ENCODE peak calls at places on chromosomes 5 and 9, in eight cellular contexts. W is ovary, O is brain microvascular endothelial cell, M is retina, J is AG09319, E is dermis microvascular lymphatic vessel endothelial cell, Q is AG20443, R is BJ. H is an unnamed sample.
A peak's percentile ranks its signal among the peaks of the same experiment; 100 is the strongest.

GRCh38 chr9:92607088-92607487 is 62.8 kb downstream of the IPPK start:
- DNase-seq in Q (peak; percentile 45), R (no peak), O (peak; percentile 51), J (no peak), W (no peak), M (no peak), E (peak; percentile 76), H (peak; percentile 30)

GRCh38 chr5:98341038-98341710 is 432.3 kb upstream of the RGMB start:
- DNase-seq in E (no peak), W (no peak), R (peak; percentile 98), Q (peak; percentile 84), J (peak; percentile 88), M (no peak), O (peak; percentile 90), H (no peak)

GRCh38 chr9:106312913-106313312 is 550.1 kb upstream of the ZNF462 start:
- DNase-seq in M (no peak), R (no peak), Q (no peak), O (no peak), J (no peak), W (no peak), E (no peak), H (no peak)

GRCh38 chr9:95030920-95031662 is 286.4 kb downstream of the FANCC start:
- DNase-seq in O (no peak), M (no peak), E (no peak), W (no peak), R (no peak), J (no peak), Q (no peak), H (no peak)

GRCh38 chr9:110769667-110770066 is 101.1 kb downstream of the MUSK start:
- DNase-seq in W (no peak), O (peak; percentile 62), J (no peak), Q (peak; percentile 35), M (no peak), R (no peak), E (no peak), H (no peak)

GRCh38 chr5:66144799-66145390 is 795 bp downstream of the SREK1 start:
- DNase-seq in Q (no peak), J (no peak), E (peak; percentile 40), M (no peak), R (no peak), W (no peak), O (no peak), H (no peak)

GRCh38 chr9:126394802-126395201 is 68.2 kb downstream of the MVB12B start:
- DNase-seq in E (no peak), O (no peak), Q (no peak), M (no peak), J (no peak), W (no peak), R (no peak), H (no peak)

GRCh38 chr5:73625314-73625904 is 587 bp upstream of the ARHGEF28 start:
- DNase-seq in J (no peak), R (no peak), Q (no peak), O (no peak), E (no peak), M (peak; percentile 72), W (no peak), H (no peak)

GRCh38 chr5:160286947-160287346 is 25.4 kb downstream of the CCNJL start:
- DNase-seq in E (no peak), J (no peak), Q (no peak), R (no peak), O (no peak), W (no peak), M (no peak), H (no peak)

GRCh38 chr5:23740029-23740428 is 232.6 kb downstream of the PRDM9 start:
- DNase-seq in Q (no peak), M (no peak), W (no peak), J (no peak), R (no peak), O (no peak), E (no peak), H (no peak)

GRCh38 chr5:6683241-6683640 is 30.0 kb upstream of the TENT4A start:
- DNase-seq in E (no peak), Q (no peak), R (no peak), W (no peak), M (no peak), O (no peak), J (no peak), H (no peak)

GRCh38 chr9:86667307-86667706 is 280.0 kb downstream of the GAS1 start:
- DNase-seq in J (no peak), E (no peak), M (no peak), Q (peak; percentile 49), W (no peak), O (peak; percentile 42), R (no peak), H (no peak)

H was measured in pulmonary artery endothelial cell.